ENCODE peak calls at places on chromosome 21, in seven cellular contexts. X, Z, Q, P, B, W and V are unnamed samples.
A peak's percentile ranks its signal among the peaks of the same experiment; 100 is the strongest.

GRCh38 chr21:29232601-29233541 is 65.9 kb upstream of the BACH1 start:
- DNase-seq in X (no peak), Z (no peak), Q (no peak), P (peak; percentile 51), B (peak; percentile 55), W (peak; percentile 71), V (peak; percentile 61)

GRCh38 chr21:21101911-21102310 is 103.7 kb downstream of the NCAM2 start:
- DNase-seq in X (peak; percentile 36), Z (peak; percentile 46), Q (no peak), P (peak; percentile 79), B (peak; percentile 85), W (peak; percentile 70), V (peak; percentile 54)

GRCh38 chr21:29189358-29189757 is 58.9 kb downstream of the MAP3K7CL start:
- DNase-seq in X (no peak), Z (no peak), Q (no peak), P (no peak), B (peak; percentile 44), W (no peak), V (no peak)

GRCh38 chr21:38443110-38443509 is 55.2 kb downstream of the ERG start:
- DNase-seq in X (no peak), Z (no peak), Q (no peak), P (no peak), B (no peak), W (no peak), V (no peak)

GRCh38 chr21:32317726-32318125 is 19.1 kb downstream of the MRAP start:
- DNase-seq in X (no peak), Z (no peak), Q (no peak), P (no peak), B (no peak), W (no peak), V (no peak)

GRCh38 chr21:37153935-37154350 is 80.9 kb downstream of the TTC3 start:
- DNase-seq in X (no peak), Z (no peak), Q (no peak), P (no peak), B (peak; percentile 18), W (no peak), V (no peak)

GRCh38 chr21:38716942-38717341 is 88.8 kb upstream of the ETS2 start:
- DNase-seq in X (no peak), Z (no peak), Q (no peak), P (no peak), B (peak; percentile 12), W (no peak), V (peak; percentile 47)

GRCh38 chr21:15976807-15977206 is 247.0 kb downstream of the USP25 start:
- DNase-seq in X (no peak), Z (no peak), Q (no peak), P (peak; percentile 53), B (no peak), W (no peak), V (no peak)

GRCh38 chr21:40577285-40578043 is 269.5 kb downstream of the DSCAM start:
- DNase-seq in X (no peak), Z (no peak), Q (no peak), P (peak; percentile 89), B (no peak), W (no peak), V (no peak)

GRCh38 chr21:34894401-34894800 is 154.7 kb downstream of the RUNX1 start:
- DNase-seq in X (no peak), Z (no peak), Q (no peak), P (no peak), B (no peak), W (no peak), V (no peak)

GRCh38 chr21:44291078-44291935 is 5.6 kb downstream of the AIRE start:
- DNase-seq in X (no peak), Z (no peak), Q (no peak), P (no peak), B (no peak), W (no peak), V (no peak)

GRCh38 chr21:40158356-40158755 is 291.1 kb downstream of the PCP4 start:
- DNase-seq in X (no peak), Z (no peak), Q (no peak), P (no peak), B (no peak), W (no peak), V (no peak)

GRCh38 chr21:32463367-32463766 is 50.9 kb downstream of the EVA1C start:
- DNase-seq in X (no peak), Z (no peak), Q (no peak), P (no peak), B (peak; percentile 29), W (no peak), V (no peak)

GRCh38 chr21:31728191-31728590 is 3.7 kb downstream of the SCAF4 start:
- DNase-seq in X (no peak), Z (no peak), Q (no peak), P (no peak), B (no peak), W (no peak), V (no peak)

GRCh38 chr21:31133243-31133830 is 95.1 kb upstream of the KRTAP19-8 start:
- DNase-seq in X (no peak), Z (no peak), Q (no peak), P (no peak), B (no peak), W (no peak), V (no peak)

GRCh38 chr21:38520511-38520910 is 22.2 kb upstream of the ERG start:
- DNase-seq in X (no peak), Z (no peak), Q (no peak), P (no peak), B (no peak), W (no peak), V (no peak)

GRCh38 chr21:37829043-37829442 is 87.2 kb downstream of the KCNJ6 start:
- DNase-seq in X (no peak), Z (no peak), Q (no peak), P (no peak), B (no peak), W (no peak), V (no peak)

GRCh38 chr21:37849703-37850102 is 66.6 kb downstream of the KCNJ6 start:
- DNase-seq in X (no peak), Z (no peak), Q (no peak), P (peak; percentile 82), B (peak; percentile 83), W (no peak), V (peak; percentile 46)

GRCh38 chr21:16318651-16319300 is 589.0 kb downstream of the USP25 start:
- DNase-seq in X (no peak), Z (no peak), Q (no peak), P (no peak), B (no peak), W (no peak), V (no peak)

GRCh38 chr21:33874161-33874560 is 41.4 kb downstream of the ATP5PO start:
- DNase-seq in X (no peak), Z (no peak), Q (no peak), P (no peak), B (no peak), W (no peak), V (no peak)
- H2BK120ac ChIP-seq in X (no peak overlapping the region), Z (no peak overlapping the region), Q (no peak overlapping the region), P (no peak overlapping the region), B (no peak overlapping the region), W (no peak overlapping the region), V (no peak overlapping the region)

DNA sequence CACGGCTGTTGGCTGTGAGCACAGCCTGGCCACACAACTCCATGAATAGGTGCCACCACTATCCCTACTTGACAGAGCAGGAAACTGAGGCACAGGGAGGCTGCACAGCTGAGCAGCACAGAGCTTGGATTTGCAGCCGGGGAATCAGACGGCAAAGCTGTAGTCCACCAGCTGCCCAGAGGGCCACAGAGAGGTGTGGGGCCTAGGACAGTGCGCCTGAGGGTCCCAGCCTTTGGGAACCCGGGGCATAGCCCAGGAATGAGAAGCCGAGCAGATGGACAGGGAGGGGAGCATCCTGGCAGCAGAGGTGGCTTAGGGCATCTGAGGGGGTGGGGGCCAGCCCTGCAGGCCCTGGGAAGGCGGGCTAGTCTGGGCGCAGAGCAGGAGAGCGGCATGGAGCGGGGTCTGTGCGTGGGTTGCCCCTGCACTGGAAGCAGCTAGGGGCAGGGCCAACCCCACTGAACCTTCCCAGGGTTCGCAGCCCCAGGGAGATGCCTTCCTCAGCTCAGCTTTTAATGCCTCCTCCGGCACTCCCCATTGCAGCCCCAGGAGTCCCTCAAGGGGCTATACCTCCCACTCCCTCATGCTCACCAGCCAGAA is 46.2 kb upstream of the COL18A1 start:
- DNase-seq in X (no peak), Z (no peak), Q (no peak), P (no peak), B (no peak), W (no peak), V (no peak)
- H4K8ac ChIP-seq in X (no peak overlapping the region), Z (no peak overlapping the region), Q (no peak overlapping the region), P (no peak overlapping the region), B (no peak overlapping the region), W (peak overlapping the region; percentile 17), V (peak overlapping the region; percentile 59)

GRCh38 chr21:42306366-42307035 is 8.7 kb downstream of the TFF3 start:
- DNase-seq in X (no peak), Z (no peak), Q (no peak), P (no peak), B (no peak), W (no peak), V (no peak)
- H2BK120ac ChIP-seq in X (no peak overlapping the region), Z (no peak overlapping the region), Q (no peak overlapping the region), P (no peak overlapping the region), B (no peak overlapping the region), W (no peak overlapping the region), V (no peak overlapping the region)

GRCh38 chr21:17440955-17441354 is 71.9 kb upstream of the CXADR start:
- DNase-seq in X (no peak), Z (no peak), Q (no peak), P (no peak), B (no peak), W (no peak), V (no peak)

GRCh38 chr21:17438642-17439041 is 74.2 kb upstream of the CXADR start:
- DNase-seq in X (peak; percentile 78), Z (peak; percentile 54), Q (peak; percentile 27), P (peak; percentile 70), B (no peak), W (no peak), V (no peak)

GRCh38 chr21:17436626-17437111 is 76.2 kb upstream of the CXADR start:
- DNase-seq in X (no peak), Z (no peak), Q (no peak), P (peak; percentile 67), B (no peak), W (no peak), V (peak; percentile 2)

GRCh38 chr21:17432732-17433057 is 80.1 kb upstream of the CXADR start:
- DNase-seq in X (no peak), Z (no peak), Q (no peak), P (no peak), B (no peak), W (no peak), V (no peak)

DNA sequence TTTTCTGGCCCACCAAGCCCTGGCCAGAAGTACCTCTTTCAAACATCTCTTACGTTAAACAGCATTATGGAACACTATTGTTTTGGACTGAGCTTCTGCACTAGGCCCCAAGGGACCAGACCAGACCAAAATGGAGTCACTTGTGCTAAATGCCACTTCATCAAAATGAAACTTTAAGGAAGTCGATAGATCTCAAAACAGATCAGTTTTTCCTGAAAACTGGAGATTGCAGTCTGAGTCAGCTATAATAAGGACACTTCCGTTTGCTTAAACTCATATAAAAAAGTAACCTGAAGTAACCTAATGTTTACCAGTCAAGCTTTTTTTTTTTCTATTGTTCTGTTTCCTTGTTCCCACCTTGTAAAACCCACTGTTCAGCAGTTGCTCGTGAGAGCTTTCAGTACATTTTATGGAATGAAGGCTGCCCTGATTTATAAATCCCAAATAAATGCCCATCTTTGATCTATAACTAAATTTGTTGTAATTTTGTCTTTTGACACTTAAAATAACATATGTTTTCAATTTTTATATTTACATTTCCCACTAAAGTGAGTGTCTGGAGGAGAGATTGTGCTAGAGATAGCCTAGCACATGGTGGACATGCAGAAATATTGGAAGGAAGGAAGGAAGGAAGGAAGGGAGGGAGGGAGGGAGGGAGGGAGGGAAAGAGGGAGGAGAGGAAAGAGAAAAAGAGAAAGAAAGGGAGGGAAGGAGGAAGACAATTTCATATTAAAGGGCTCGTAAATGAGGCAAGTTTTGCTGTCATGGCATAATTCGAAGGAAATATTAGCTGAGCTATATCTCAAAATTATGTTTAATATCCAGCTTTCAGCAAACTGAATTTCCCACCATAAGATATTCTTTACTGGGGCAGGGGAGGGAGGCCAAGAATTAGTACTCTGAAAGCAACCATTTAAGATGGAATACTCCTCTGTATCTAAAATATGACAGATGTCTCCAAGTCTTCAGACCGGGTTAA is 77.0 kb upstream of the CXADR start:
- DNase-seq in X (no peak), Z (no peak), Q (no peak), P (no peak), B (no peak), W (no peak), V (no peak)
- H4K8ac ChIP-seq in X (no peak overlapping the region), Z (no peak overlapping the region), Q (no peak overlapping the region), P (no peak overlapping the region), B (no peak overlapping the region), W (no peak overlapping the region), V (no peak overlapping the region)